ENCODE peak calls at places on chromosomes 11 and 22, in five cellular contexts. One of them, this sample, is unnamed.

GRCh38 chr11:112513417-112513816 is 252.8 kb upstream of the PLET1 start:
- DNase-seq in T-helper 2 cell: no peak
- DNase-seq in activated CD8-positive, alpha-beta memory T cell treated with anti-CD3 and anti-CD28 coated beads for 48 hours: no peak
- DNase-seq in lower lobe of right lung: no peak
- DNase-seq in stomach: no peak
- DNase-seq in this sample: no peak

GRCh38 chr22:48661984-48662383 is 1165.7 kb downstream of the BRD1 start:
- DNase-seq in T-helper 2 cell: no peak
- DNase-seq in activated CD8-positive, alpha-beta memory T cell treated with anti-CD3 and anti-CD28 coated beads for 48 hours: no peak
- DNase-seq in lower lobe of right lung: no peak
- DNase-seq in stomach: no peak
- DNase-seq in this sample: no peak

GRCh38 chr11:63494936-63495335 is 4.0 kb upstream of the PLAAT5 start:
- DNase-seq in T-helper 2 cell: no peak
- DNase-seq in activated CD8-positive, alpha-beta memory T cell treated with anti-CD3 and anti-CD28 coated beads for 48 hours: no peak
- DNase-seq in lower lobe of right lung: no peak
- DNase-seq in stomach: peak
- DNase-seq in this sample: no peak

GRCh38 chr22:24583221-24583971 is 9.5 kb downstream of the LRRC75B start:
- DNase-seq in T-helper 2 cell: no peak
- DNase-seq in activated CD8-positive, alpha-beta memory T cell treated with anti-CD3 and anti-CD28 coated beads for 48 hours: no peak
- DNase-seq in lower lobe of right lung: no peak
- DNase-seq in stomach: no peak
- DNase-seq in this sample: no peak

GRCh38 chr22:50562523-50563409 is at the start of gene SYCE3:
- DNase-seq in T-helper 2 cell: peak
- DNase-seq in activated CD8-positive, alpha-beta memory T cell treated with anti-CD3 and anti-CD28 coated beads for 48 hours: peak
- DNase-seq in lower lobe of right lung: peak
- DNase-seq in stomach: peak
- DNase-seq in this sample: peak

GRCh38 chr22:50678651-50679521 is 6.3 kb downstream of the SHANK3 start:
- DNase-seq in T-helper 2 cell: no peak
- DNase-seq in activated CD8-positive, alpha-beta memory T cell treated with anti-CD3 and anti-CD28 coated beads for 48 hours: no peak
- DNase-seq in lower lobe of right lung: no peak
- DNase-seq in stomach: peak
- DNase-seq in this sample: no peak

GRCh38 chr11:70477607-70478006 is 79.3 kb downstream of the CTTN start:
- DNase-seq in T-helper 2 cell: no peak
- DNase-seq in activated CD8-positive, alpha-beta memory T cell treated with anti-CD3 and anti-CD28 coated beads for 48 hours: no peak
- DNase-seq in lower lobe of right lung: peak
- DNase-seq in stomach: no peak
- DNase-seq in this sample: no peak

GRCh38 chr11:8826145-8826786 is 84.7 kb upstream of the AKIP1 start:
- DNase-seq in T-helper 2 cell: no peak
- DNase-seq in activated CD8-positive, alpha-beta memory T cell treated with anti-CD3 and anti-CD28 coated beads for 48 hours: no peak
- DNase-seq in lower lobe of right lung: no peak
- DNase-seq in stomach: no peak
- DNase-seq in this sample: no peak

GRCh38 chr11:68978626-68978930 is 2.2 kb downstream of the MRGPRD start:
- DNase-seq in T-helper 2 cell: no peak
- DNase-seq in activated CD8-positive, alpha-beta memory T cell treated with anti-CD3 and anti-CD28 coated beads for 48 hours: no peak
- DNase-seq in lower lobe of right lung: no peak
- DNase-seq in stomach: no peak
- DNase-seq in this sample: no peak

GRCh38 chr11:44530413-44531115 is 34.9 kb upstream of the CD82 start:
- DNase-seq in T-helper 2 cell: no peak
- DNase-seq in activated CD8-positive, alpha-beta memory T cell treated with anti-CD3 and anti-CD28 coated beads for 48 hours: no peak
- DNase-seq in lower lobe of right lung: no peak
- DNase-seq in stomach: no peak
- DNase-seq in this sample: no peak

GRCh38 chr11:29452131-29452530 is 564.7 kb downstream of the KCNA4 start:
- DNase-seq in T-helper 2 cell: no peak
- DNase-seq in activated CD8-positive, alpha-beta memory T cell treated with anti-CD3 and anti-CD28 coated beads for 48 hours: no peak
- DNase-seq in lower lobe of right lung: no peak
- DNase-seq in stomach: no peak
- DNase-seq in this sample: no peak

GRCh38 chr11:61959026-61959608 is 8.3 kb downstream of the FTH1 start:
- DNase-seq in T-helper 2 cell: no peak
- DNase-seq in activated CD8-positive, alpha-beta memory T cell treated with anti-CD3 and anti-CD28 coated beads for 48 hours: no peak
- DNase-seq in lower lobe of right lung: no peak
- DNase-seq in stomach: no peak
- DNase-seq in this sample: no peak

GRCh38 chr11:35717043-35717442 is 54.5 kb downstream of the TRIM44 start:
- DNase-seq in T-helper 2 cell: no peak
- DNase-seq in activated CD8-positive, alpha-beta memory T cell treated with anti-CD3 and anti-CD28 coated beads for 48 hours: no peak
- DNase-seq in lower lobe of right lung: no peak
- DNase-seq in stomach: no peak
- DNase-seq in this sample: no peak

GRCh38 chr11:83284501-83285051 is 1.6 kb downstream of the CCDC90B start:
- DNase-seq in T-helper 2 cell: no peak
- DNase-seq in activated CD8-positive, alpha-beta memory T cell treated with anti-CD3 and anti-CD28 coated beads for 48 hours: no peak
- DNase-seq in lower lobe of right lung: no peak
- DNase-seq in stomach: no peak
- DNase-seq in this sample: no peak

GRCh38 chr11:70398834-70399680 is 728 bp downstream of the CTTN start:
- DNase-seq in T-helper 2 cell: no peak
- DNase-seq in activated CD8-positive, alpha-beta memory T cell treated with anti-CD3 and anti-CD28 coated beads for 48 hours: no peak
- DNase-seq in lower lobe of right lung: no peak
- DNase-seq in stomach: peak
- DNase-seq in this sample: no peak

GRCh38 chr22:38610234-38610633 is 40.3 kb upstream of the DMC1 start:
- DNase-seq in T-helper 2 cell: no peak
- DNase-seq in activated CD8-positive, alpha-beta memory T cell treated with anti-CD3 and anti-CD28 coated beads for 48 hours: no peak
- DNase-seq in lower lobe of right lung: no peak
- DNase-seq in stomach: no peak
- DNase-seq in this sample: no peak

GRCh38 chr11:130480721-130481140 is 32.3 kb downstream of the ADAMTS15 start:
- DNase-seq in T-helper 2 cell: no peak
- DNase-seq in activated CD8-positive, alpha-beta memory T cell treated with anti-CD3 and anti-CD28 coated beads for 48 hours: no peak
- DNase-seq in lower lobe of right lung: no peak
- DNase-seq in stomach: no peak
- DNase-seq in this sample: no peak

GRCh38 chr11:120964857-120965256 is 59.0 kb upstream of the TBCEL start:
- DNase-seq in T-helper 2 cell: no peak
- DNase-seq in activated CD8-positive, alpha-beta memory T cell treated with anti-CD3 and anti-CD28 coated beads for 48 hours: no peak
- DNase-seq in lower lobe of right lung: no peak
- DNase-seq in stomach: no peak
- DNase-seq in this sample: no peak

GRCh38 chr11:70771099-70771885 is 373.0 kb downstream of the CTTN start:
- DNase-seq in T-helper 2 cell: no peak
- DNase-seq in activated CD8-positive, alpha-beta memory T cell treated with anti-CD3 and anti-CD28 coated beads for 48 hours: no peak
- DNase-seq in lower lobe of right lung: no peak
- DNase-seq in stomach: no peak
- DNase-seq in this sample: peak